ENCODE peak calls at places on chromosomes 11 and 22, in five cellular contexts. N is activated CD4-positive, alpha-beta T cell treated with anti-CD3 and anti-CD28 coated beads, Interleukin-2, amount 50 U/mL, for 4 hours; T is adrenal gland; O is stimulated activated naive CD8-positive, alpha-beta T cell treated with anti-CD3 and anti-CD28 coated beads, Interleukin-15, Interleukin-2, amounts not matched to agents 100 U/mL and 50 U/mL, for 24 hours; K is colonic mucosa. G is an unnamed sample.

GRCh38 chr11:19934828-19935259 is 222.2 kb downstream of the NAV2 start:
- DNase-seq in K (no peak), O (no peak), N (no peak), T (no peak), G (no peak)

GRCh38 chr11:34613462-34614183 is 7.3 kb upstream of the EHF start:
- DNase-seq in N (no peak), O (no peak), K (peak; percentile 4), T (no peak), G (no peak)

GRCh38 chr11:60971520-60971919 is at the start of gene CD6:
- DNase-seq in O (peak; percentile 67), K (no peak), N (peak; percentile 63), T (no peak), G (no peak)

GRCh38 chr11:64607381-64608259 is 16.6 kb downstream of the SLC22A12 start:
- DNase-seq in O (no peak), N (no peak), T (no peak), K (peak; percentile 24), G (no peak)

GRCh38 chr22:19757140-19757984 is 3.2 kb upstream of the TBX1 start:
- DNase-seq in T (no peak), K (no peak), N (no peak), O (no peak), G (no peak)

GRCh38 chr22:45639747-45640102 is 31.9 kb upstream of the ATXN10 start:
- DNase-seq in O (no peak), T (no peak), K (no peak), N (no peak), G (no peak)

GRCh38 chr11:59545179-59546020 is 34.1 kb downstream of the OR4D9 start:
- DNase-seq in T (no peak), K (no peak), O (no peak), N (no peak), G (peak; percentile 94)

GRCh38 chr11:62880231-62880802 is 379 bp upstream of the SLC3A2 start:
- DNase-seq in T (no peak), O (peak; percentile 60), K (no peak), N (no peak), G (peak; percentile 37)

GRCh38 chr11:65871811-65872548 is 620 bp downstream of the EFEMP2 start:
- DNase-seq in O (no peak), K (no peak), T (no peak), N (no peak), G (no peak)

GRCh38 chr11:35330924-35331323 is 88.4 kb downstream of the SLC1A2 start:
- DNase-seq in O (no peak), N (peak; percentile 28), K (no peak), T (no peak), G (no peak)

GRCh38 chr11:41309716-41310115 is 149.7 kb downstream of the LRRC4C start:
- DNase-seq in T (no peak), N (no peak), O (no peak), K (no peak), G (no peak)

GRCh38 chr22:49954991-49955580 is 5.5 kb upstream of the PIM3 start:
- DNase-seq in N (no peak), O (no peak), K (no peak), T (no peak), G (no peak)

GRCh38 chr11:33529461-33529860 is 171.2 kb downstream of the C11orf91 start:
- DNase-seq in K (no peak), N (no peak), T (no peak), O (no peak), G (no peak)

GRCh38 chr11:12353534-12353933 is 23.8 kb upstream of the PARVA start:
- DNase-seq in K (no peak), T (no peak), O (no peak), N (no peak), G (no peak)

GRCh38 chr11:114569781-114570180 is 10.1 kb upstream of the NXPE1 start:
- DNase-seq in O (no peak), K (no peak), T (no peak), N (no peak), G (no peak)

GRCh38 chr22:48635031-48635430 is 1192.6 kb downstream of the BRD1 start:
- DNase-seq in T (no peak), O (no peak), K (no peak), N (no peak), G (no peak)

GRCh38 chr11:62552931-62553838 is 6.6 kb upstream of the AHNAK start:
- DNase-seq in K (peak; percentile 90), N (no peak), T (peak; percentile 91), O (peak; percentile 51), G (peak; percentile 95)

GRCh38 chr11:62398011-62398994 is 20.5 kb upstream of the SCGB1A1 start:
- DNase-seq in K (peak; percentile 34), T (peak; percentile 60), O (no peak), N (no peak), G (peak; percentile 53)

GRCh38 chr11:20315800-20316199 is 47.7 kb upstream of the HTATIP2 start:
- DNase-seq in N (no peak), O (no peak), T (no peak), K (no peak), G (no peak)

GRCh38 chr11:110148775-110149744 is 55.9 kb downstream of the ZC3H12C start:
- DNase-seq in O (no peak), N (no peak), T (no peak), K (no peak), G (peak; percentile 82)

GRCh38 chr11:32960553-32961164 is 55.0 kb upstream of the DEPDC7 start:
- DNase-seq in N (no peak), O (no peak), K (no peak), T (no peak), G (no peak)

GRCh38 chr22:44550666-44551491 is 52.8 kb upstream of the RTL6 start:
- DNase-seq in T (peak; percentile 44), O (peak; percentile 44), K (peak; percentile 63), N (no peak), G (peak; percentile 16)